ENCODE peak calls at places on chromosomes 7 and 10, in nine cellular contexts. One of them, this sample, is unnamed. For H3K4me1, the result is how much of the 10 kb centered on the place peaks cover.

GRCh38 chr7:99040104-99040958 is 103.6 kb downstream of the SMURF1 start:
- DNase-seq in testis: peak
- DNase-seq in SK-N-SH: peak
- DNase-seq in Panc1: peak
- DNase-seq in psoas muscle: peak
- DNase-seq in Peyer's patch: peak
- DNase-seq in OCI-LY7: peak
- DNase-seq in astrocyte: peak
- DNase-seq in endodermal cell: peak
- DNase-seq in this sample: peak

GRCh38 chr7:32891046-32891799 is at the start of gene KBTBD2:
- DNase-seq in SK-N-SH: peak
- DNase-seq in astrocyte: peak
- DNase-seq in Peyer's patch: peak
- DNase-seq in psoas muscle: peak
- DNase-seq in OCI-LY7: peak
- DNase-seq in Panc1: no peak
- DNase-seq in endodermal cell: peak
- DNase-seq in testis: peak
- DNase-seq in this sample: peak

GRCh38 chr7:70736715-70737460 is 395.1 kb upstream of the GALNT17 start:
- DNase-seq in testis: no peak
- DNase-seq in astrocyte: peak
- DNase-seq in endodermal cell: no peak
- DNase-seq in OCI-LY7: no peak
- DNase-seq in Panc1: no peak
- DNase-seq in psoas muscle: no peak
- DNase-seq in Peyer's patch: no peak
- DNase-seq in SK-N-SH: peak
- DNase-seq in this sample: no peak

GRCh38 chr7:48087349-48087748 is 1.7 kb upstream of the UPP1 start:
- DNase-seq in OCI-LY7: peak
- DNase-seq in SK-N-SH: no peak
- DNase-seq in psoas muscle: no peak
- DNase-seq in Peyer's patch: no peak
- DNase-seq in endodermal cell: peak
- DNase-seq in testis: no peak
- DNase-seq in astrocyte: peak
- DNase-seq in Panc1: no peak
- DNase-seq in this sample: peak

GRCh38 chr10:43817368-43817767 is 168.7 kb upstream of the ZNF32 start:
- DNase-seq in astrocyte: peak
- DNase-seq in psoas muscle: no peak
- DNase-seq in testis: no peak
- DNase-seq in endodermal cell: no peak
- DNase-seq in OCI-LY7: no peak
- DNase-seq in Panc1: no peak
- DNase-seq in SK-N-SH: no peak
- DNase-seq in Peyer's patch: no peak
- DNase-seq in this sample: no peak

GRCh38 chr10:91220194-91220953 is at the start of gene PCGF5:
- DNase-seq in OCI-LY7: peak
- DNase-seq in astrocyte: peak
- DNase-seq in endodermal cell: peak
- DNase-seq in testis: peak
- DNase-seq in psoas muscle: peak
- DNase-seq in Peyer's patch: peak
- DNase-seq in SK-N-SH: peak
- DNase-seq in Panc1: no peak
- DNase-seq in this sample: peak

GRCh38 chr7:77958436-77958835 is 159.9 kb downstream of the PHTF2 start:
- DNase-seq in testis: no peak
- DNase-seq in astrocyte: no peak
- DNase-seq in endodermal cell: no peak
- DNase-seq in psoas muscle: no peak
- DNase-seq in Peyer's patch: no peak
- DNase-seq in Panc1: no peak
- DNase-seq in SK-N-SH: no peak
- DNase-seq in OCI-LY7: no peak
- DNase-seq in this sample: no peak

GRCh38 chr10:97399843-97400545 is 1.1 kb downstream of the RRP12 start:
- DNase-seq in astrocyte: peak
- DNase-seq in SK-N-SH: peak
- DNase-seq in Panc1: peak
- DNase-seq in OCI-LY7: peak
- DNase-seq in psoas muscle: peak
- DNase-seq in Peyer's patch: peak
- DNase-seq in testis: peak
- DNase-seq in endodermal cell: peak
- DNase-seq in this sample: no peak

GRCh38 chr7:38889079-38889478 is 19.9 kb downstream of the VPS41 start:
- DNase-seq in endodermal cell: no peak
- DNase-seq in psoas muscle: no peak
- DNase-seq in Peyer's patch: no peak
- DNase-seq in astrocyte: no peak
- DNase-seq in Panc1: no peak
- DNase-seq in SK-N-SH: no peak
- DNase-seq in OCI-LY7: no peak
- DNase-seq in testis: no peak
- DNase-seq in this sample: no peak

GRCh38 chr7:151383638-151384351 is 26.0 kb downstream of the WDR86 start:
- DNase-seq in testis: no peak
- DNase-seq in SK-N-SH: no peak
- DNase-seq in Peyer's patch: no peak
- DNase-seq in psoas muscle: no peak
- DNase-seq in OCI-LY7: no peak
- DNase-seq in Panc1: no peak
- DNase-seq in astrocyte: no peak
- DNase-seq in endodermal cell: peak
- DNase-seq in this sample: no peak

GRCh38 chr7:152910545-152911013 is 151.0 kb downstream of the ACTR3B start:
- DNase-seq in Panc1: no peak
- DNase-seq in endodermal cell: peak
- DNase-seq in OCI-LY7: no peak
- DNase-seq in astrocyte: no peak
- DNase-seq in testis: peak
- DNase-seq in Peyer's patch: no peak
- DNase-seq in SK-N-SH: no peak
- DNase-seq in psoas muscle: no peak
- DNase-seq in this sample: no peak

GRCh38 chr7:21883069-21883468 is 62.6 kb downstream of the CDCA7L start:
- DNase-seq in astrocyte: no peak
- DNase-seq in testis: no peak
- DNase-seq in endodermal cell: no peak
- DNase-seq in OCI-LY7: no peak
- DNase-seq in SK-N-SH: no peak
- DNase-seq in Panc1: no peak
- DNase-seq in psoas muscle: no peak
- DNase-seq in Peyer's patch: no peak
- DNase-seq in this sample: no peak

GRCh38 chr10:63409465-63410027 is 56.2 kb downstream of the JMJD1C start:
- DNase-seq in astrocyte: peak
- DNase-seq in Panc1: no peak
- DNase-seq in endodermal cell: no peak
- DNase-seq in testis: no peak
- DNase-seq in OCI-LY7: no peak
- DNase-seq in psoas muscle: no peak
- DNase-seq in Peyer's patch: no peak
- DNase-seq in SK-N-SH: peak
- DNase-seq in this sample: no peak

GRCh38 chr10:33927347-33927746 is 592.9 kb upstream of the NRP1 start:
- DNase-seq in SK-N-SH: no peak
- DNase-seq in astrocyte: peak
- DNase-seq in OCI-LY7: no peak
- DNase-seq in Panc1: no peak
- DNase-seq in psoas muscle: no peak
- DNase-seq in testis: peak
- DNase-seq in Peyer's patch: no peak
- DNase-seq in endodermal cell: no peak
- DNase-seq in this sample: no peak

GRCh38 chr10:58016614-58017013 is 251.1 kb downstream of the IPMK start:
- DNase-seq in endodermal cell: peak
- DNase-seq in astrocyte: no peak
- DNase-seq in OCI-LY7: no peak
- DNase-seq in Panc1: no peak
- DNase-seq in testis: no peak
- DNase-seq in Peyer's patch: no peak
- DNase-seq in SK-N-SH: no peak
- DNase-seq in psoas muscle: no peak
- DNase-seq in this sample: no peak

GRCh38 chr10:58019863-58020537 is 247.7 kb downstream of the IPMK start:
- DNase-seq in OCI-LY7: no peak
- DNase-seq in Panc1: no peak
- DNase-seq in astrocyte: no peak
- DNase-seq in SK-N-SH: no peak
- DNase-seq in Peyer's patch: no peak
- DNase-seq in testis: no peak
- DNase-seq in endodermal cell: no peak
- DNase-seq in psoas muscle: no peak
- DNase-seq in this sample: no peak

GRCh38 chr10:58014436-58014835 is 253.3 kb downstream of the IPMK start:
- DNase-seq in testis: no peak
- DNase-seq in Panc1: no peak
- DNase-seq in psoas muscle: no peak
- DNase-seq in astrocyte: no peak
- DNase-seq in endodermal cell: no peak
- DNase-seq in OCI-LY7: no peak
- DNase-seq in SK-N-SH: no peak
- DNase-seq in Peyer's patch: no peak
- DNase-seq in this sample: no peak

GRCh38 chr10:58013406-58013805 is 254.3 kb downstream of the IPMK start:
- DNase-seq in astrocyte: peak
- DNase-seq in Peyer's patch: no peak
- DNase-seq in endodermal cell: no peak
- DNase-seq in OCI-LY7: no peak
- DNase-seq in psoas muscle: no peak
- DNase-seq in Panc1: no peak
- DNase-seq in SK-N-SH: no peak
- DNase-seq in testis: no peak
- DNase-seq in this sample: no peak

GRCh38 chr10:58017719-58018367 is 249.9 kb downstream of the IPMK start:
- DNase-seq in Peyer's patch: no peak
- DNase-seq in SK-N-SH: no peak
- DNase-seq in OCI-LY7: no peak
- DNase-seq in psoas muscle: no peak
- DNase-seq in testis: no peak
- DNase-seq in endodermal cell: no peak
- DNase-seq in Panc1: no peak
- DNase-seq in astrocyte: peak
- DNase-seq in this sample: no peak
- H3K27ac ChIP-seq in Peyer's patch: no peak
- H3K27ac ChIP-seq in SK-N-SH: peak
- H3K27ac ChIP-seq in OCI-LY7: no peak
- H3K27ac ChIP-seq in psoas muscle: no peak
- H3K27ac ChIP-seq in testis: no peak
- H3K27ac ChIP-seq in endodermal cell: no peak
- H3K27ac ChIP-seq in Panc1: no peak
- H3K27ac ChIP-seq in astrocyte: peak
- H3K27ac ChIP-seq in this sample: no peak

GRCh38 chr10:125016611-125017202 is 74.8 kb downstream of the ZRANB1 start:
- DNase-seq in Peyer's patch: no peak
- DNase-seq in astrocyte: no peak
- DNase-seq in psoas muscle: peak
- DNase-seq in SK-N-SH: no peak
- DNase-seq in testis: peak
- DNase-seq in Panc1: no peak
- DNase-seq in endodermal cell: no peak
- DNase-seq in OCI-LY7: no peak
- DNase-seq in this sample: no peak
- H3K4me1 ChIP-seq in Peyer's patch: under half
- H3K4me1 ChIP-seq in astrocyte: under half
- H3K4me1 ChIP-seq in psoas muscle: half or more
- H3K4me1 ChIP-seq in SK-N-SH: half or more
- H3K4me1 ChIP-seq in testis: half or more
- H3K4me1 ChIP-seq in Panc1: under half
- H3K4me1 ChIP-seq in endodermal cell: under half
- H3K4me1 ChIP-seq in OCI-LY7: under half
- H3K4me1 ChIP-seq in this sample: under half

GRCh38 chr7:7566651-7567611 is at the start of gene MIOS:
- DNase-seq in endodermal cell: peak
- DNase-seq in SK-N-SH: peak
- DNase-seq in Panc1: peak
- DNase-seq in Peyer's patch: peak
- DNase-seq in OCI-LY7: peak
- DNase-seq in testis: peak
- DNase-seq in psoas muscle: peak
- DNase-seq in astrocyte: peak
- DNase-seq in this sample: peak
- H3K4me3 ChIP-seq in endodermal cell: peak
- H3K4me3 ChIP-seq in SK-N-SH: peak
- H3K4me3 ChIP-seq in Panc1: peak
- H3K4me3 ChIP-seq in Peyer's patch: peak
- H3K4me3 ChIP-seq in OCI-LY7: peak
- H3K4me3 ChIP-seq in testis: peak
- H3K4me3 ChIP-seq in psoas muscle: peak
- H3K4me3 ChIP-seq in astrocyte: peak
- H3K4me3 ChIP-seq in this sample: peak

GRCh38 chr10:49505589-49505988 is 33.3 kb downstream of the ERCC6 start:
- DNase-seq in testis: no peak
- DNase-seq in OCI-LY7: no peak
- DNase-seq in psoas muscle: no peak
- DNase-seq in Peyer's patch: no peak
- DNase-seq in astrocyte: no peak
- DNase-seq in endodermal cell: no peak
- DNase-seq in SK-N-SH: no peak
- DNase-seq in Panc1: no peak
- DNase-seq in this sample: no peak

GRCh38 chr10:49508654-49509053 is 30.3 kb downstream of the ERCC6 start:
- DNase-seq in astrocyte: no peak
- DNase-seq in OCI-LY7: no peak
- DNase-seq in Peyer's patch: no peak
- DNase-seq in endodermal cell: no peak
- DNase-seq in psoas muscle: no peak
- DNase-seq in SK-N-SH: no peak
- DNase-seq in testis: no peak
- DNase-seq in Panc1: no peak
- DNase-seq in this sample: no peak

GRCh38 chr10:49505076-49505475 is 33.8 kb downstream of the ERCC6 start:
- DNase-seq in testis: no peak
- DNase-seq in Panc1: no peak
- DNase-seq in Peyer's patch: no peak
- DNase-seq in astrocyte: no peak
- DNase-seq in OCI-LY7: no peak
- DNase-seq in psoas muscle: no peak
- DNase-seq in endodermal cell: no peak
- DNase-seq in SK-N-SH: no peak
- DNase-seq in this sample: no peak

GRCh38 chr10:49509904-49510303 is 29.0 kb downstream of the ERCC6 start:
- DNase-seq in OCI-LY7: no peak
- DNase-seq in SK-N-SH: no peak
- DNase-seq in astrocyte: no peak
- DNase-seq in psoas muscle: no peak
- DNase-seq in Panc1: no peak
- DNase-seq in endodermal cell: no peak
- DNase-seq in testis: no peak
- DNase-seq in Peyer's patch: no peak
- DNase-seq in this sample: no peak

DNA sequence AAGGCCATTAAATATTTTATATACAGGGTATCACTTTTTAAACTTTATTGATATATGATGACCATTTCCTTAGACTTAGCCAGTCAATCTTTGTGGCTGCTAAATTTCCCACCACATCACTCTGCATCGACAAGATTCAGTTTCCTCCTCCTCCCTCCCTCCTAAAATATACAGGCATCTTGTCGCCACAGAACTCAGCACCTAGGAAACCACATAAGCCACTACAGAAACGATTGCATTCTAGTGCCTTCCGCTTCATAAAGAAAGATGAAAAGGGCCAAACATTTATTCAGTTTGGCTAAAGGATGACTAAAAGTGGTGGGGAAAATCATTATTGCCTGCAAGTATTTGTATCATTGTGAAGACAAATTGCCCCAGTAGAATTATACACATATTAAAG is 30.7 kb downstream of the ERCC6 start:
- DNase-seq in testis: no peak
- DNase-seq in OCI-LY7: no peak
- DNase-seq in psoas muscle: no peak
- DNase-seq in astrocyte: no peak
- DNase-seq in SK-N-SH: no peak
- DNase-seq in Peyer's patch: no peak
- DNase-seq in endodermal cell: no peak
- DNase-seq in Panc1: no peak
- DNase-seq in this sample: peak
- H3K27ac ChIP-seq in testis: no peak
- H3K27ac ChIP-seq in OCI-LY7: no peak
- H3K27ac ChIP-seq in psoas muscle: no peak
- H3K27ac ChIP-seq in astrocyte: no peak
- H3K27ac ChIP-seq in SK-N-SH: no peak
- H3K27ac ChIP-seq in Peyer's patch: no peak
- H3K27ac ChIP-seq in endodermal cell: no peak
- H3K27ac ChIP-seq in Panc1: no peak
- H3K27ac ChIP-seq in this sample: no peak

This sample was measured in CD8-positive, alpha-beta memory T cell.